ENCODE peak calls at places on chromosomes 1 and 21, in five cellular contexts. P, W, D, T and U are unnamed samples.

GRCh38 chr1:198687429-198687828 is 48.6 kb downstream of the PTPRC start:
- DNase-seq in P (no peak), W (no peak), D (no peak), T (no peak), U (no peak)

GRCh38 chr1:24805534-24806301 is 60.5 kb downstream of the CLIC4 start:
- DNase-seq in P (no peak), W (no peak), D (no peak), T (no peak), U (no peak)

GRCh38 chr1:3352084-3352951 is 102.1 kb upstream of the ARHGEF16 start:
- DNase-seq in P (peak), W (peak), D (no peak), T (no peak), U (peak)

GRCh38 chr1:47669081-47669585 is 231.3 kb downstream of the FOXD2 start:
- DNase-seq in P (no peak), W (no peak), D (no peak), T (no peak), U (no peak)

GRCh38 chr1:98794196-98794886 is 132.8 kb downstream of the SNX7 start:
- DNase-seq in P (peak), W (no peak), D (peak), T (peak), U (no peak)

GRCh38 chr1:56153276-56153675 is 426.1 kb downstream of the PLPP3 start:
- DNase-seq in P (no peak), W (no peak), D (no peak), T (no peak), U (no peak)

GRCh38 chr1:244276646-244277045 is 175.1 kb downstream of the ADSS2 start:
- DNase-seq in P (no peak), W (no peak), D (no peak), T (no peak), U (no peak)

GRCh38 chr1:115225993-115226700 is 111.9 kb downstream of the NGF start:
- DNase-seq in P (no peak), W (no peak), D (no peak), T (no peak), U (no peak)

GRCh38 chr1:156705918-156706646 is 699 bp upstream of the CRABP2 start:
- DNase-seq in P (peak), W (peak), D (peak), T (peak), U (peak)

GRCh38 chr1:169692766-169693460 is 18.5 kb downstream of the SELL start:
- DNase-seq in P (no peak), W (no peak), D (no peak), T (no peak), U (no peak)

GRCh38 chr21:29221259-29221744 is 77.4 kb upstream of the BACH1 start:
- DNase-seq in P (no peak), W (no peak), D (no peak), T (no peak), U (no peak)

GRCh38 chr1:77271851-77272250 is 10.0 kb upstream of the AK5 start:
- DNase-seq in P (no peak), W (no peak), D (no peak), T (no peak), U (no peak)

GRCh38 chr21:42300045-42300583 is 15.1 kb downstream of the TFF3 start:
- DNase-seq in P (no peak), W (no peak), D (no peak), T (no peak), U (no peak)

GRCh38 chr1:156676820-156677615 is at the start of gene NES:
- DNase-seq in P (peak), W (peak), D (no peak), T (peak), U (no peak)

GRCh38 chr1:19682901-19683300 is 18.2 kb downstream of the HTR6 start:
- DNase-seq in P (no peak), W (no peak), D (no peak), T (no peak), U (no peak)

GRCh38 chr1:2234762-2235113 is 6.6 kb downstream of the SKI start:
- DNase-seq in P (no peak), W (peak), D (no peak), T (no peak), U (no peak)

GRCh38 chr1:65189716-65190115 is 41.7 kb downstream of the AK4 start:
- DNase-seq in P (no peak), W (no peak), D (no peak), T (no peak), U (no peak)

GRCh38 chr1:15343099-15343498 is 66.6 kb upstream of the EFHD2 start:
- DNase-seq in P (no peak), W (no peak), D (no peak), T (no peak), U (no peak)

GRCh38 chr1:111164151-111164550 is 24.1 kb downstream of the CEPT1 start:
- DNase-seq in P (no peak), W (no peak), D (no peak), T (no peak), U (no peak)

GRCh38 chr1:41998250-41998649 is 79.5 kb upstream of the HIVEP3 start:
- DNase-seq in P (no peak), W (no peak), D (no peak), T (no peak), U (no peak)

GRCh38 chr1:243287652-243288051 is 31.8 kb downstream of the SDCCAG8 start:
- DNase-seq in P (no peak), W (no peak), D (no peak), T (peak), U (no peak)

GRCh38 chr1:109791495-109792040 is 27.8 kb upstream of the EPS8L3 start:
- DNase-seq in P (no peak), W (no peak), D (no peak), T (no peak), U (no peak)

GRCh38 chr1:184691719-184692324 is 62.8 kb downstream of the EDEM3 start:
- DNase-seq in P (no peak), W (no peak), D (no peak), T (peak), U (no peak)

GRCh38 chr1:11967028-11967547 is 13.2 kb upstream of the MFN2 start:
- DNase-seq in P (no peak), W (peak), D (peak), T (peak), U (no peak)

GRCh38 chr1:110927484-110928075 is 36.1 kb downstream of the LRIF1 start:
- DNase-seq in P (no peak), W (no peak), D (no peak), T (peak), U (no peak)

GRCh38 chr1:156162430-156163037 is 9.1 kb downstream of the SEMA4A start:
- DNase-seq in P (no peak), W (no peak), D (no peak), T (no peak), U (no peak)

GRCh38 chr1:22500476-22500875 is 48.8 kb downstream of the ZBTB40 start:
- DNase-seq in P (peak), W (no peak), D (no peak), T (no peak), U (no peak)

GRCh38 chr21:14120091-14120734 is 90.5 kb downstream of the LIPI start:
- DNase-seq in P (peak), W (no peak), D (no peak), T (peak), U (no peak)

GRCh38 chr1:167934407-167935251 is 1.9 kb upstream of the DCAF6 start:
- DNase-seq in P (no peak), W (no peak), D (no peak), T (peak), U (no peak)

GRCh38 chr1:79006564-79006963 is at the start of gene ADGRL4:
- DNase-seq in P (no peak), W (no peak), D (peak), T (no peak), U (no peak)

GRCh38 chr1:210446479-210446878 is 117.8 kb downstream of the HHAT start:
- DNase-seq in P (no peak), W (no peak), D (no peak), T (no peak), U (no peak)

GRCh38 chr1:234532511-234532922 is 53.5 kb upstream of the TARBP1 start:
- DNase-seq in P (peak), W (peak), D (no peak), T (no peak), U (no peak)

GRCh38 chr1:8317647-8318360 is at the start of gene SLC45A1:
- DNase-seq in P (peak), W (peak), D (no peak), T (peak), U (no peak)

GRCh38 chr1:99702221-99702620 is 56.3 kb downstream of the PALMD start:
- DNase-seq in P (no peak), W (no peak), D (no peak), T (no peak), U (no peak)

GRCh38 chr1:159870704-159871103 is 8.2 kb upstream of the VSIG8 start:
- DNase-seq in P (no peak), W (no peak), D (no peak), T (no peak), U (no peak)
- H3K27ac ChIP-seq in P (no peak), W (no peak), D (no peak), T (no peak), U (no peak)

GRCh38 chr1:236397173-236397759 is 3.2 kb downstream of the EDARADD start:
- DNase-seq in P (no peak), W (no peak), D (no peak), T (no peak), U (no peak)
- TF ChIP-seq EP300 in P (no peak), W (no peak), D (no peak), T (no peak), U (no peak)

DNA sequence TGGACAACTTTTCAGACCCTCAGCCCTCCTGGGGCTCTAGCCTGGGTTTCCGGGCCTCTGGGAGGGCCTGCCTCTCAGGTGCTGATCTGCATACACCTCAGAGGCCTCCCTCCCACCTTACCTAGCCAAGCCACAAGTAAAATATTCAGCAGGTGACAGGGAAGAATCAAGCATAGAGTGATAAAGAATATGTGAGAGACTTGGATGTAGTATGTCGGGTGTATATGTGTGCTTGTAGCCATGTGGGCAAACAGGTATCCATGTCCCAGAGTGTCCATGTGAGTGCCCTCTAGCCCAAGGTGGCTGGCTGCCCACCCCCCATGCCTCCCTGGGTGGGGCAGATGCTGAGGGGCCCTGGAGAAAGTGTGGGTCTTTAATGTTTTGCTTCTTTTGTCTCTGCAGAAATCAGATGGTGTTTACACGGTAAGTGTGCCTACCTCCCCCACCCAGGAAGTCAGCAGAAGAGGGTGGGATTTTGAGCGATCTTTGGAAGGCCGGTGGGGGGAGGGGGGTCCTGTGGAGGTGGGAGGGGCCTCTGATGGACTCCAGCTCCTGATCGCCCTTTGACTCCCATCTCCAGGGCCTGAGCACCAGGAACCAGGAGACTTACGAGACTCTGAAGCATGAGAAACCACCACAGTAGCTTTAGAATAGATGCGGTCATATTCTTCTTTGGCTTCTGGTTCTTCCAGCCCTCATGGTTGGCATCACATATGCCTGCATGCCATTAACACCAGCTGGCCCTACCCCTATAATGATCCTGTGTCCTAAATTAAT is 3.4 kb downstream of the FCER1G start:
- DNase-seq in P (no peak), W (no peak), D (no peak), T (no peak), U (no peak)
- TF ChIP-seq POLR2A in P (no peak), W (no peak), D (no peak), T (no peak), U (no peak)

GRCh38 chr1:33151115-33151514 is 30.7 kb downstream of the TRIM62 start:
- DNase-seq in P (no peak), W (no peak), D (no peak), T (no peak), U (no peak)
- H3K27ac ChIP-seq in P (no peak), W (no peak), D (no peak), T (no peak), U (no peak)

GRCh38 chr1:5404412-5405203 is 587.6 kb downstream of the NPHP4 start:
- DNase-seq in P (no peak), W (no peak), D (no peak), T (no peak), U (no peak)
- TF ChIP-seq EP300 in P (no peak), W (no peak), D (no peak), T (no peak), U (no peak)